ENCODE peak calls at places on chromosomes 2 and 18, in seven cellular contexts. R is HuH-7.5, Q is neural progenitor cell, J is iPS DF 19.7, M is astrocyte of the cerebellum, Y is SJSA1, D is kidney tubule cell. N is an unnamed sample.

GRCh38 chr2:157052685-157053224 is 204.8 kb upstream of the GALNT5 start:
- DNase-seq in R (peak), Q (no peak), J (no peak), M (peak), Y (peak), D (peak), N (no peak)

GRCh38 chr18:68555935-68556334 is 159.0 kb downstream of the TMX3 start:
- DNase-seq in R (no peak), Q (no peak), J (no peak), M (no peak), Y (no peak), D (peak), N (no peak)

GRCh38 chr2:188291142-188291616 is 495 bp upstream of the GULP1 start:
- DNase-seq in R (no peak), Q (peak), J (no peak), M (peak), Y (no peak), D (peak), N (no peak)

GRCh38 chr2:201699384-201699783 is 940 bp upstream of the MPP4 start:
- DNase-seq in R (no peak), Q (no peak), J (no peak), M (no peak), Y (no peak), D (no peak), N (no peak)

GRCh38 chr2:37711308-37711731 is 39.9 kb upstream of the CDC42EP3 start:
- DNase-seq in R (no peak), Q (peak), J (peak), M (peak), Y (peak), D (peak), N (no peak)

GRCh38 chr2:44776924-44777480 is 164.5 kb upstream of the SIX3 start:
- DNase-seq in R (no peak), Q (no peak), J (no peak), M (no peak), Y (no peak), D (no peak), N (no peak)

GRCh38 chr2:215435261-215435808 is 533 bp downstream of the FN1 start:
- DNase-seq in R (no peak), Q (peak), J (no peak), M (no peak), Y (no peak), D (no peak), N (peak)

GRCh38 chr2:15693926-15694588 is 102.4 kb downstream of the DDX1 start:
- DNase-seq in R (no peak), Q (peak), J (no peak), M (no peak), Y (no peak), D (no peak), N (no peak)

GRCh38 chr18:67001052-67001451 is 397.2 kb upstream of the CDH19 start:
- DNase-seq in R (no peak), Q (no peak), J (no peak), M (peak), Y (no peak), D (no peak), N (no peak)

GRCh38 chr2:49175831-49176230 is 21.5 kb upstream of the FSHR start:
- DNase-seq in R (no peak), Q (no peak), J (no peak), M (no peak), Y (no peak), D (peak), N (no peak)

GRCh38 chr2:106197878-106198277 is 3.8 kb upstream of the UXS1 start:
- DNase-seq in R (no peak), Q (no peak), J (no peak), M (peak), Y (peak), D (peak), N (no peak)

GRCh38 chr18:11994346-11994707 is 13.0 kb downstream of the IMPA2 start:
- DNase-seq in R (peak), Q (no peak), J (no peak), M (no peak), Y (peak), D (peak), N (peak)

GRCh38 chr2:130185896-130186295 is 3.8 kb downstream of the MZT2B start:
- DNase-seq in R (no peak), Q (no peak), J (no peak), M (no peak), Y (no peak), D (no peak), N (no peak)

GRCh38 chr2:63861220-63861822 is 19.6 kb downstream of the UGP2 start:
- DNase-seq in R (no peak), Q (peak), J (no peak), M (peak), Y (peak), D (peak), N (peak)

GRCh38 chr2:201696151-201696659 is 2.2 kb downstream of the MPP4 start:
- DNase-seq in R (no peak), Q (no peak), J (no peak), M (peak), Y (peak), D (peak), N (no peak)

GRCh38 chr2:213187386-213187785 is 36.0 kb upstream of the IKZF2 start:
- DNase-seq in R (no peak), Q (no peak), J (no peak), M (no peak), Y (no peak), D (peak), N (no peak)

GRCh38 chr2:102592601-102593000 is 26.8 kb upstream of the SLC9A2 start:
- DNase-seq in R (no peak), Q (peak), J (no peak), M (no peak), Y (no peak), D (peak), N (no peak)

GRCh38 chr18:69495841-69496533 is 95.3 kb downstream of the DOK6 start:
- DNase-seq in R (no peak), Q (no peak), J (no peak), M (no peak), Y (no peak), D (no peak), N (no peak)

GRCh38 chr2:118848381-118849225 is 1.2 kb upstream of the EN1 start:
- DNase-seq in R (no peak), Q (peak), J (no peak), M (no peak), Y (no peak), D (no peak), N (no peak)

GRCh38 chr2:1319393-1319792 is 93.9 kb upstream of the TPO start:
- DNase-seq in R (no peak), Q (no peak), J (no peak), M (no peak), Y (no peak), D (no peak), N (no peak)

GRCh38 chr18:52903858-52904257 is 563.9 kb downstream of the DCC start:
- DNase-seq in R (no peak), Q (peak), J (no peak), M (no peak), Y (no peak), D (peak), N (no peak)

GRCh38 chr2:54176577-54176976 is 61.2 kb downstream of the ACYP2 start:
- DNase-seq in R (peak), Q (no peak), J (no peak), M (peak), Y (peak), D (peak), N (peak)

GRCh38 chr2:153110477-153110876 is 368.1 kb downstream of the RPRM start:
- DNase-seq in R (no peak), Q (no peak), J (no peak), M (no peak), Y (no peak), D (no peak), N (no peak)

GRCh38 chr2:233068762-233069418 is 8.7 kb downstream of the INPP5D start:
- DNase-seq in R (no peak), Q (no peak), J (no peak), M (no peak), Y (peak), D (no peak), N (peak)